ENCODE peak calls at places on chromosomes 16 and 17, in seven cellular contexts. A is T-helper 1 cell; Q is hippocampal formation; L is colonic mucosa; V is activated T-helper 1 cell treated with Interleukin-2 at 50 U/mL for 16 hours; G is CD8-positive, alpha-beta memory T cell; X is stimulated activated naive B cell treated with anti-CD40 and anti-IgM and Interleukin-4, amounts not matched to agents 10 μg/mL and 1 μg/mL and 100 μg/mL, for 72 hours. J is an unnamed sample.

GRCh38 chr17:61322316-61323014 is 77.2 kb upstream of the TBX2 start:
- DNase-seq in A (no peak), Q (no peak), L (no peak), V (no peak), G (no peak), X (no peak), J (no peak)

GRCh38 chr16:89931964-89932363 is 8.8 kb downstream of the TUBB3 start:
- DNase-seq in A (no peak), Q (no peak), L (no peak), V (no peak), G (no peak), X (no peak), J (no peak)

GRCh38 chr16:64872101-64872500 is 249.8 kb downstream of the CDH11 start:
- DNase-seq in A (no peak), Q (no peak), L (no peak), V (no peak), G (no peak), X (no peak), J (no peak)

GRCh38 chr16:56866955-56867830 is 2.2 kb downstream of the SLC12A3 start:
- DNase-seq in A (peak), Q (peak), L (peak), V (no peak), G (peak), X (peak), J (no peak)

GRCh38 chr16:74064120-74064735 is 232.4 kb upstream of the PSMD7 start:
- DNase-seq in A (no peak), Q (no peak), L (no peak), V (no peak), G (no peak), X (no peak), J (no peak)

GRCh38 chr16:87924937-87925670 is 11.2 kb downstream of the CA5A start:
- DNase-seq in A (no peak), Q (no peak), L (no peak), V (no peak), G (no peak), X (no peak), J (peak)

GRCh38 chr16:3729161-3730112 is 12.1 kb upstream of the TRAP1 start:
- DNase-seq in A (no peak), Q (no peak), L (no peak), V (no peak), G (no peak), X (no peak), J (no peak)

GRCh38 chr17:18141210-18141803 is 32.8 kb downstream of the MYO15A start:
- DNase-seq in A (peak), Q (no peak), L (peak), V (no peak), G (peak), X (no peak), J (no peak)

GRCh38 chr16:85988723-85989313 is 89.9 kb downstream of the IRF8 start:
- DNase-seq in A (peak), Q (no peak), L (no peak), V (no peak), G (no peak), X (peak), J (peak)

GRCh38 chr16:81838794-81839193 is 59.7 kb downstream of the PLCG2 start:
- DNase-seq in A (no peak), Q (no peak), L (no peak), V (no peak), G (no peak), X (no peak), J (no peak)

GRCh38 chr17:45284176-45285140 is 22.6 kb upstream of the SPATA32 start:
- DNase-seq in A (peak), Q (no peak), L (no peak), V (peak), G (no peak), X (no peak), J (no peak)

GRCh38 chr16:65315004-65315398 is 193.1 kb upstream of the CDH11 start:
- DNase-seq in A (no peak), Q (no peak), L (peak), V (no peak), G (no peak), X (no peak), J (no peak)

GRCh38 chr17:15501282-15501681 is 33.9 kb upstream of the CDRT4 start:
- DNase-seq in A (no peak), Q (no peak), L (no peak), V (no peak), G (no peak), X (no peak), J (no peak)

GRCh38 chr17:33871720-33872535 is 383.2 kb upstream of the CCL2 start:
- DNase-seq in A (no peak), Q (no peak), L (no peak), V (no peak), G (no peak), X (no peak), J (peak)

GRCh38 chr17:19460695-19461094 is 49.7 kb downstream of the RNF112 start:
- DNase-seq in A (no peak), Q (peak), L (peak), V (no peak), G (no peak), X (no peak), J (peak)

GRCh38 chr16:50154369-50154947 is 1.4 kb downstream of the TENT4B start:
- DNase-seq in A (no peak), Q (no peak), L (no peak), V (no peak), G (no peak), X (no peak), J (peak)

GRCh38 chr16:22018559-22018958 is 10.6 kb downstream of the MOSMO start:
- DNase-seq in A (no peak), Q (no peak), L (no peak), V (no peak), G (no peak), X (no peak), J (no peak)

GRCh38 chr17:2082003-2082862 is 27.3 kb downstream of the HIC1 start:
- DNase-seq in A (no peak), Q (no peak), L (no peak), V (no peak), G (no peak), X (no peak), J (peak)

GRCh38 chr17:40416671-40417070 is 1.0 kb downstream of the TOP2A start:
- DNase-seq in A (no peak), Q (no peak), L (no peak), V (no peak), G (no peak), X (no peak), J (no peak)

GRCh38 chr17:65359016-65359415 is 202.4 kb downstream of the AXIN2 start:
- DNase-seq in A (no peak), Q (no peak), L (no peak), V (no peak), G (no peak), X (no peak), J (peak)

GRCh38 chr16:4960579-4960978 is 2.4 kb downstream of the SEC14L5 start:
- DNase-seq in A (no peak), Q (no peak), L (no peak), V (no peak), G (no peak), X (no peak), J (no peak)

GRCh38 chr16:47492428-47493357 is 31.6 kb downstream of the PHKB start:
- DNase-seq in A (no peak), Q (peak), L (peak), V (no peak), G (no peak), X (peak), J (no peak)

GRCh38 chr16:4064950-4065352 is 51.3 kb downstream of the ADCY9 start:
- DNase-seq in A (peak), Q (no peak), L (no peak), V (no peak), G (peak), X (no peak), J (no peak)

GRCh38 chr16:74760007-74760767 is 14.4 kb downstream of the FA2H start:
- DNase-seq in A (peak), Q (no peak), L (no peak), V (no peak), G (no peak), X (no peak), J (no peak)

GRCh38 chr16:68348645-68349445 is 38.0 kb downstream of the PRMT7 start:
- DNase-seq in A (no peak), Q (no peak), L (no peak), V (no peak), G (no peak), X (no peak), J (no peak)

GRCh38 chr17:9254841-9255240 is 233.5 kb downstream of the NTN1 start:
- DNase-seq in A (no peak), Q (no peak), L (no peak), V (no peak), G (no peak), X (no peak), J (no peak)